ENCODE peak calls at places on chromosomes 5 and 9, in six cellular contexts. One of them, this sample, is unnamed.

GRCh38 chr5:24364711-24365110 is 280.1 kb downstream of the CDH10 start:
- DNase-seq in stimulated activated CD4-positive, alpha-beta T cell treated with anti-CD3 and anti-CD28 coated beads, Interleukin-12 subunit alpha, Interleukin-12 subunit beta, amount 100 ng/mL, for 4 hours: no peak
- DNase-seq in RCC 7860: no peak
- DNase-seq in effector CD4-positive, alpha-beta T cell: no peak
- DNase-seq in hypothalamus: no peak
- DNase-seq in effector CD8-positive, alpha-beta T cell: no peak
- DNase-seq in this sample: no peak

GRCh38 chr9:136048560-136049411 is 46.3 kb downstream of the NACC2 start:
- DNase-seq in hypothalamus: no peak
- DNase-seq in stimulated activated CD4-positive, alpha-beta T cell treated with anti-CD3 and anti-CD28 coated beads, Interleukin-12 subunit alpha, Interleukin-12 subunit beta, amount 100 ng/mL, for 4 hours: no peak
- DNase-seq in effector CD4-positive, alpha-beta T cell: no peak
- DNase-seq in RCC 7860: no peak
- DNase-seq in effector CD8-positive, alpha-beta T cell: no peak
- DNase-seq in this sample: no peak

GRCh38 chr5:106292654-106293053 is 1378.1 kb downstream of the EFNA5 start:
- DNase-seq in hypothalamus: no peak
- DNase-seq in effector CD4-positive, alpha-beta T cell: no peak
- DNase-seq in stimulated activated CD4-positive, alpha-beta T cell treated with anti-CD3 and anti-CD28 coated beads, Interleukin-12 subunit alpha, Interleukin-12 subunit beta, amount 100 ng/mL, for 4 hours: no peak
- DNase-seq in RCC 7860: no peak
- DNase-seq in effector CD8-positive, alpha-beta T cell: no peak
- DNase-seq in this sample: no peak

GRCh38 chr5:149938272-149938671 is 6.3 kb downstream of the PDE6A start:
- DNase-seq in stimulated activated CD4-positive, alpha-beta T cell treated with anti-CD3 and anti-CD28 coated beads, Interleukin-12 subunit alpha, Interleukin-12 subunit beta, amount 100 ng/mL, for 4 hours: no peak
- DNase-seq in effector CD8-positive, alpha-beta T cell: no peak
- DNase-seq in effector CD4-positive, alpha-beta T cell: no peak
- DNase-seq in RCC 7860: peak; percentile 97
- DNase-seq in hypothalamus: no peak
- DNase-seq in this sample: no peak

GRCh38 chr9:29214162-29214520 is 1640.9 kb upstream of the C9orf72 start:
- DNase-seq in stimulated activated CD4-positive, alpha-beta T cell treated with anti-CD3 and anti-CD28 coated beads, Interleukin-12 subunit alpha, Interleukin-12 subunit beta, amount 100 ng/mL, for 4 hours: no peak
- DNase-seq in hypothalamus: no peak
- DNase-seq in RCC 7860: no peak
- DNase-seq in effector CD8-positive, alpha-beta T cell: no peak
- DNase-seq in effector CD4-positive, alpha-beta T cell: no peak
- DNase-seq in this sample: peak; percentile 24

GRCh38 chr5:167147879-167148278 is 1143.6 kb upstream of the WWC1 start:
- DNase-seq in hypothalamus: no peak
- DNase-seq in effector CD8-positive, alpha-beta T cell: no peak
- DNase-seq in stimulated activated CD4-positive, alpha-beta T cell treated with anti-CD3 and anti-CD28 coated beads, Interleukin-12 subunit alpha, Interleukin-12 subunit beta, amount 100 ng/mL, for 4 hours: no peak
- DNase-seq in effector CD4-positive, alpha-beta T cell: no peak
- DNase-seq in RCC 7860: no peak
- DNase-seq in this sample: no peak

GRCh38 chr9:135565636-135566035 is 4.1 kb downstream of the PAEP start:
- DNase-seq in effector CD4-positive, alpha-beta T cell: no peak
- DNase-seq in RCC 7860: no peak
- DNase-seq in hypothalamus: no peak
- DNase-seq in stimulated activated CD4-positive, alpha-beta T cell treated with anti-CD3 and anti-CD28 coated beads, Interleukin-12 subunit alpha, Interleukin-12 subunit beta, amount 100 ng/mL, for 4 hours: no peak
- DNase-seq in effector CD8-positive, alpha-beta T cell: no peak
- DNase-seq in this sample: no peak

GRCh38 chr9:27749838-27750237 is 176.6 kb upstream of the C9orf72 start:
- DNase-seq in effector CD8-positive, alpha-beta T cell: no peak
- DNase-seq in RCC 7860: no peak
- DNase-seq in hypothalamus: no peak
- DNase-seq in effector CD4-positive, alpha-beta T cell: no peak
- DNase-seq in stimulated activated CD4-positive, alpha-beta T cell treated with anti-CD3 and anti-CD28 coated beads, Interleukin-12 subunit alpha, Interleukin-12 subunit beta, amount 100 ng/mL, for 4 hours: no peak
- DNase-seq in this sample: no peak

GRCh38 chr5:153630546-153630945 is 140.1 kb downstream of the GRIA1 start:
- DNase-seq in hypothalamus: no peak
- DNase-seq in RCC 7860: no peak
- DNase-seq in effector CD4-positive, alpha-beta T cell: no peak
- DNase-seq in effector CD8-positive, alpha-beta T cell: no peak
- DNase-seq in stimulated activated CD4-positive, alpha-beta T cell treated with anti-CD3 and anti-CD28 coated beads, Interleukin-12 subunit alpha, Interleukin-12 subunit beta, amount 100 ng/mL, for 4 hours: no peak
- DNase-seq in this sample: no peak

GRCh38 chr5:140630296-140630695 is 2.7 kb downstream of the CD14 start:
- DNase-seq in hypothalamus: no peak
- DNase-seq in stimulated activated CD4-positive, alpha-beta T cell treated with anti-CD3 and anti-CD28 coated beads, Interleukin-12 subunit alpha, Interleukin-12 subunit beta, amount 100 ng/mL, for 4 hours: no peak
- DNase-seq in effector CD8-positive, alpha-beta T cell: no peak
- DNase-seq in effector CD4-positive, alpha-beta T cell: no peak
- DNase-seq in RCC 7860: no peak
- DNase-seq in this sample: no peak

GRCh38 chr5:40124367-40124766 is 555.3 kb upstream of the PTGER4 start:
- DNase-seq in stimulated activated CD4-positive, alpha-beta T cell treated with anti-CD3 and anti-CD28 coated beads, Interleukin-12 subunit alpha, Interleukin-12 subunit beta, amount 100 ng/mL, for 4 hours: no peak
- DNase-seq in effector CD8-positive, alpha-beta T cell: no peak
- DNase-seq in hypothalamus: no peak
- DNase-seq in effector CD4-positive, alpha-beta T cell: no peak
- DNase-seq in RCC 7860: peak; percentile 55
- DNase-seq in this sample: no peak

GRCh38 chr9:92964981-92965758 is 17.8 kb downstream of the FGD3 start:
- DNase-seq in RCC 7860: no peak
- DNase-seq in effector CD8-positive, alpha-beta T cell: no peak
- DNase-seq in effector CD4-positive, alpha-beta T cell: no peak
- DNase-seq in stimulated activated CD4-positive, alpha-beta T cell treated with anti-CD3 and anti-CD28 coated beads, Interleukin-12 subunit alpha, Interleukin-12 subunit beta, amount 100 ng/mL, for 4 hours: no peak
- DNase-seq in hypothalamus: no peak
- DNase-seq in this sample: no peak

GRCh38 chr5:135156337-135156714 is 122.3 kb upstream of the PITX1 start:
- DNase-seq in RCC 7860: no peak
- DNase-seq in stimulated activated CD4-positive, alpha-beta T cell treated with anti-CD3 and anti-CD28 coated beads, Interleukin-12 subunit alpha, Interleukin-12 subunit beta, amount 100 ng/mL, for 4 hours: no peak
- DNase-seq in effector CD8-positive, alpha-beta T cell: no peak
- DNase-seq in effector CD4-positive, alpha-beta T cell: no peak
- DNase-seq in hypothalamus: no peak
- DNase-seq in this sample: no peak

GRCh38 chr5:136731241-136731885 is 366.0 kb upstream of the TRPC7 start:
- DNase-seq in stimulated activated CD4-positive, alpha-beta T cell treated with anti-CD3 and anti-CD28 coated beads, Interleukin-12 subunit alpha, Interleukin-12 subunit beta, amount 100 ng/mL, for 4 hours: no peak
- DNase-seq in hypothalamus: no peak
- DNase-seq in RCC 7860: no peak
- DNase-seq in effector CD8-positive, alpha-beta T cell: no peak
- DNase-seq in effector CD4-positive, alpha-beta T cell: no peak
- DNase-seq in this sample: no peak

GRCh38 chr5:90944116-90944515 is 385.5 kb downstream of the ADGRV1 start:
- DNase-seq in effector CD4-positive, alpha-beta T cell: no peak
- DNase-seq in hypothalamus: no peak
- DNase-seq in effector CD8-positive, alpha-beta T cell: no peak
- DNase-seq in RCC 7860: no peak
- DNase-seq in stimulated activated CD4-positive, alpha-beta T cell treated with anti-CD3 and anti-CD28 coated beads, Interleukin-12 subunit alpha, Interleukin-12 subunit beta, amount 100 ng/mL, for 4 hours: no peak
- DNase-seq in this sample: no peak

GRCh38 chr9:99169086-99169485 is 52.7 kb downstream of the ALG2 start:
- DNase-seq in RCC 7860: no peak
- DNase-seq in stimulated activated CD4-positive, alpha-beta T cell treated with anti-CD3 and anti-CD28 coated beads, Interleukin-12 subunit alpha, Interleukin-12 subunit beta, amount 100 ng/mL, for 4 hours: no peak
- DNase-seq in hypothalamus: no peak
- DNase-seq in effector CD4-positive, alpha-beta T cell: no peak
- DNase-seq in effector CD8-positive, alpha-beta T cell: no peak
- DNase-seq in this sample: no peak

GRCh38 chr5:90000351-90000750 is 409.2 kb downstream of the CETN3 start:
- DNase-seq in RCC 7860: no peak
- DNase-seq in effector CD8-positive, alpha-beta T cell: no peak
- DNase-seq in hypothalamus: no peak
- DNase-seq in stimulated activated CD4-positive, alpha-beta T cell treated with anti-CD3 and anti-CD28 coated beads, Interleukin-12 subunit alpha, Interleukin-12 subunit beta, amount 100 ng/mL, for 4 hours: no peak
- DNase-seq in effector CD4-positive, alpha-beta T cell: no peak
- DNase-seq in this sample: no peak

GRCh38 chr9:105557804-105558610 is at the start of gene FKTN:
- DNase-seq in effector CD4-positive, alpha-beta T cell: peak; percentile 70
- DNase-seq in RCC 7860: peak; percentile 79
- DNase-seq in stimulated activated CD4-positive, alpha-beta T cell treated with anti-CD3 and anti-CD28 coated beads, Interleukin-12 subunit alpha, Interleukin-12 subunit beta, amount 100 ng/mL, for 4 hours: peak; percentile 79
- DNase-seq in effector CD8-positive, alpha-beta T cell: peak; percentile 50
- DNase-seq in hypothalamus: peak; percentile 58
- DNase-seq in this sample: peak; percentile 81

GRCh38 chr5:66306105-66306843 is 162.2 kb downstream of the SREK1 start:
- DNase-seq in effector CD8-positive, alpha-beta T cell: peak; percentile 2
- DNase-seq in hypothalamus: no peak
- DNase-seq in stimulated activated CD4-positive, alpha-beta T cell treated with anti-CD3 and anti-CD28 coated beads, Interleukin-12 subunit alpha, Interleukin-12 subunit beta, amount 100 ng/mL, for 4 hours: no peak
- DNase-seq in RCC 7860: peak; percentile 17
- DNase-seq in effector CD4-positive, alpha-beta T cell: no peak
- DNase-seq in this sample: no peak

GRCh38 chr9:68769852-68770251 is 64.8 kb downstream of the PIP5K1B start:
- DNase-seq in effector CD4-positive, alpha-beta T cell: no peak
- DNase-seq in hypothalamus: no peak
- DNase-seq in stimulated activated CD4-positive, alpha-beta T cell treated with anti-CD3 and anti-CD28 coated beads, Interleukin-12 subunit alpha, Interleukin-12 subunit beta, amount 100 ng/mL, for 4 hours: no peak
- DNase-seq in RCC 7860: no peak
- DNase-seq in effector CD8-positive, alpha-beta T cell: no peak
- DNase-seq in this sample: no peak

GRCh38 chr9:126956929-126957686 is 42.5 kb downstream of the RALGPS1 start:
- DNase-seq in hypothalamus: no peak
- DNase-seq in stimulated activated CD4-positive, alpha-beta T cell treated with anti-CD3 and anti-CD28 coated beads, Interleukin-12 subunit alpha, Interleukin-12 subunit beta, amount 100 ng/mL, for 4 hours: no peak
- DNase-seq in effector CD8-positive, alpha-beta T cell: no peak
- DNase-seq in effector CD4-positive, alpha-beta T cell: no peak
- DNase-seq in RCC 7860: peak; percentile 26
- DNase-seq in this sample: no peak

GRCh38 chr9:115198018-115198417 is 80.1 kb upstream of the TNC start:
- DNase-seq in RCC 7860: peak; percentile 83
- DNase-seq in stimulated activated CD4-positive, alpha-beta T cell treated with anti-CD3 and anti-CD28 coated beads, Interleukin-12 subunit alpha, Interleukin-12 subunit beta, amount 100 ng/mL, for 4 hours: no peak
- DNase-seq in hypothalamus: no peak
- DNase-seq in effector CD8-positive, alpha-beta T cell: no peak
- DNase-seq in effector CD4-positive, alpha-beta T cell: no peak
- DNase-seq in this sample: no peak

GRCh38 chr5:157571357-157571827 is 4.2 kb downstream of the ADAM19 start:
- DNase-seq in stimulated activated CD4-positive, alpha-beta T cell treated with anti-CD3 and anti-CD28 coated beads, Interleukin-12 subunit alpha, Interleukin-12 subunit beta, amount 100 ng/mL, for 4 hours: peak; percentile 16
- DNase-seq in effector CD4-positive, alpha-beta T cell: no peak
- DNase-seq in effector CD8-positive, alpha-beta T cell: no peak
- DNase-seq in RCC 7860: peak; percentile 51
- DNase-seq in hypothalamus: no peak
- DNase-seq in this sample: no peak

GRCh38 chr9:130043654-130044623 is 950 bp upstream of the FNBP1 start:
- DNase-seq in stimulated activated CD4-positive, alpha-beta T cell treated with anti-CD3 and anti-CD28 coated beads, Interleukin-12 subunit alpha, Interleukin-12 subunit beta, amount 100 ng/mL, for 4 hours: no peak
- DNase-seq in RCC 7860: no peak
- DNase-seq in effector CD4-positive, alpha-beta T cell: no peak
- DNase-seq in effector CD8-positive, alpha-beta T cell: no peak
- DNase-seq in hypothalamus: no peak
- DNase-seq in this sample: peak; percentile 12

GRCh38 chr9:89274838-89275237 is 36.2 kb upstream of the CKS2 start:
- DNase-seq in RCC 7860: peak; percentile 87
- DNase-seq in stimulated activated CD4-positive, alpha-beta T cell treated with anti-CD3 and anti-CD28 coated beads, Interleukin-12 subunit alpha, Interleukin-12 subunit beta, amount 100 ng/mL, for 4 hours: no peak
- DNase-seq in hypothalamus: no peak
- DNase-seq in effector CD8-positive, alpha-beta T cell: no peak
- DNase-seq in effector CD4-positive, alpha-beta T cell: no peak
- DNase-seq in this sample: no peak

GRCh38 chr9:109574061-109574882 is 76.2 kb upstream of the PTPN3 start:
- DNase-seq in stimulated activated CD4-positive, alpha-beta T cell treated with anti-CD3 and anti-CD28 coated beads, Interleukin-12 subunit alpha, Interleukin-12 subunit beta, amount 100 ng/mL, for 4 hours: no peak
- DNase-seq in hypothalamus: no peak
- DNase-seq in effector CD8-positive, alpha-beta T cell: no peak
- DNase-seq in RCC 7860: peak; percentile 51
- DNase-seq in effector CD4-positive, alpha-beta T cell: no peak
- DNase-seq in this sample: no peak

GRCh38 chr5:106014262-106014661 is 1656.5 kb downstream of the EFNA5 start:
- DNase-seq in stimulated activated CD4-positive, alpha-beta T cell treated with anti-CD3 and anti-CD28 coated beads, Interleukin-12 subunit alpha, Interleukin-12 subunit beta, amount 100 ng/mL, for 4 hours: no peak
- DNase-seq in effector CD4-positive, alpha-beta T cell: no peak
- DNase-seq in effector CD8-positive, alpha-beta T cell: no peak
- DNase-seq in hypothalamus: no peak
- DNase-seq in RCC 7860: no peak
- DNase-seq in this sample: no peak

GRCh38 chr5:133273661-133274596 is 222.1 kb downstream of the HSPA4 start:
- DNase-seq in effector CD8-positive, alpha-beta T cell: no peak
- DNase-seq in hypothalamus: no peak
- DNase-seq in stimulated activated CD4-positive, alpha-beta T cell treated with anti-CD3 and anti-CD28 coated beads, Interleukin-12 subunit alpha, Interleukin-12 subunit beta, amount 100 ng/mL, for 4 hours: no peak
- DNase-seq in effector CD4-positive, alpha-beta T cell: no peak
- DNase-seq in RCC 7860: no peak
- DNase-seq in this sample: no peak

GRCh38 chr5:133030343-133031005 is 4.1 kb upstream of the ZCCHC10 start:
- DNase-seq in stimulated activated CD4-positive, alpha-beta T cell treated with anti-CD3 and anti-CD28 coated beads, Interleukin-12 subunit alpha, Interleukin-12 subunit beta, amount 100 ng/mL, for 4 hours: no peak
- DNase-seq in effector CD4-positive, alpha-beta T cell: no peak
- DNase-seq in RCC 7860: no peak
- DNase-seq in effector CD8-positive, alpha-beta T cell: no peak
- DNase-seq in hypothalamus: no peak
- DNase-seq in this sample: no peak

GRCh38 chr9:16154570-16155078 is 601.8 kb downstream of the CCDC171 start:
- DNase-seq in effector CD8-positive, alpha-beta T cell: no peak
- DNase-seq in RCC 7860: no peak
- DNase-seq in hypothalamus: no peak
- DNase-seq in stimulated activated CD4-positive, alpha-beta T cell treated with anti-CD3 and anti-CD28 coated beads, Interleukin-12 subunit alpha, Interleukin-12 subunit beta, amount 100 ng/mL, for 4 hours: peak; percentile 13
- DNase-seq in effector CD4-positive, alpha-beta T cell: no peak
- DNase-seq in this sample: peak; percentile 53

GRCh38 chr5:179768326-179769085 is 25.3 kb upstream of the LTC4S start:
- DNase-seq in effector CD8-positive, alpha-beta T cell: no peak
- DNase-seq in RCC 7860: no peak
- DNase-seq in effector CD4-positive, alpha-beta T cell: no peak
- DNase-seq in hypothalamus: no peak
- DNase-seq in stimulated activated CD4-positive, alpha-beta T cell treated with anti-CD3 and anti-CD28 coated beads, Interleukin-12 subunit alpha, Interleukin-12 subunit beta, amount 100 ng/mL, for 4 hours: no peak
- DNase-seq in this sample: no peak

GRCh38 chr5:138784590-138784989 is 31.4 kb downstream of the CTNNA1 start:
- DNase-seq in effector CD8-positive, alpha-beta T cell: no peak
- DNase-seq in RCC 7860: no peak
- DNase-seq in hypothalamus: no peak
- DNase-seq in stimulated activated CD4-positive, alpha-beta T cell treated with anti-CD3 and anti-CD28 coated beads, Interleukin-12 subunit alpha, Interleukin-12 subunit beta, amount 100 ng/mL, for 4 hours: no peak
- DNase-seq in effector CD4-positive, alpha-beta T cell: no peak
- DNase-seq in this sample: no peak

GRCh38 chr5:155299342-155300006 is 285.9 kb downstream of the KIF4B start:
- DNase-seq in effector CD4-positive, alpha-beta T cell: no peak
- DNase-seq in effector CD8-positive, alpha-beta T cell: no peak
- DNase-seq in RCC 7860: no peak
- DNase-seq in hypothalamus: no peak
- DNase-seq in stimulated activated CD4-positive, alpha-beta T cell treated with anti-CD3 and anti-CD28 coated beads, Interleukin-12 subunit alpha, Interleukin-12 subunit beta, amount 100 ng/mL, for 4 hours: no peak
- DNase-seq in this sample: no peak

GRCh38 chr5:128271859-128272446 is 188.4 kb downstream of the SLC12A2 start:
- DNase-seq in effector CD4-positive, alpha-beta T cell: no peak
- DNase-seq in RCC 7860: peak; percentile 62
- DNase-seq in stimulated activated CD4-positive, alpha-beta T cell treated with anti-CD3 and anti-CD28 coated beads, Interleukin-12 subunit alpha, Interleukin-12 subunit beta, amount 100 ng/mL, for 4 hours: no peak
- DNase-seq in effector CD8-positive, alpha-beta T cell: no peak
- DNase-seq in hypothalamus: no peak
- DNase-seq in this sample: no peak

GRCh38 chr9:22307013-22307711 is 139.5 kb upstream of the DMRTA1 start:
- DNase-seq in effector CD4-positive, alpha-beta T cell: no peak
- DNase-seq in stimulated activated CD4-positive, alpha-beta T cell treated with anti-CD3 and anti-CD28 coated beads, Interleukin-12 subunit alpha, Interleukin-12 subunit beta, amount 100 ng/mL, for 4 hours: no peak
- DNase-seq in effector CD8-positive, alpha-beta T cell: no peak
- DNase-seq in RCC 7860: peak; percentile 46
- DNase-seq in hypothalamus: no peak
- DNase-seq in this sample: no peak

GRCh38 chr5:170411100-170411499 is 21.9 kb upstream of the KCNMB1 start:
- DNase-seq in stimulated activated CD4-positive, alpha-beta T cell treated with anti-CD3 and anti-CD28 coated beads, Interleukin-12 subunit alpha, Interleukin-12 subunit beta, amount 100 ng/mL, for 4 hours: no peak
- DNase-seq in RCC 7860: no peak
- DNase-seq in effector CD4-positive, alpha-beta T cell: no peak
- DNase-seq in hypothalamus: no peak
- DNase-seq in effector CD8-positive, alpha-beta T cell: no peak
- DNase-seq in this sample: no peak

GRCh38 chr9:29647451-29647850 is 2074.2 kb upstream of the C9orf72 start:
- DNase-seq in effector CD8-positive, alpha-beta T cell: no peak
- DNase-seq in hypothalamus: no peak
- DNase-seq in stimulated activated CD4-positive, alpha-beta T cell treated with anti-CD3 and anti-CD28 coated beads, Interleukin-12 subunit alpha, Interleukin-12 subunit beta, amount 100 ng/mL, for 4 hours: no peak
- DNase-seq in effector CD4-positive, alpha-beta T cell: no peak
- DNase-seq in RCC 7860: no peak
- DNase-seq in this sample: no peak

GRCh38 chr9:112179816-112180215 is 4.7 kb upstream of the SUSD1 start:
- DNase-seq in effector CD8-positive, alpha-beta T cell: no peak
- DNase-seq in RCC 7860: no peak
- DNase-seq in effector CD4-positive, alpha-beta T cell: no peak
- DNase-seq in hypothalamus: no peak
- DNase-seq in stimulated activated CD4-positive, alpha-beta T cell treated with anti-CD3 and anti-CD28 coated beads, Interleukin-12 subunit alpha, Interleukin-12 subunit beta, amount 100 ng/mL, for 4 hours: no peak
- DNase-seq in this sample: no peak

GRCh38 chr5:144794922-144795321 is 624.2 kb downstream of the KCTD16 start:
- DNase-seq in RCC 7860: no peak
- DNase-seq in hypothalamus: no peak
- DNase-seq in effector CD8-positive, alpha-beta T cell: no peak
- DNase-seq in effector CD4-positive, alpha-beta T cell: no peak
- DNase-seq in stimulated activated CD4-positive, alpha-beta T cell treated with anti-CD3 and anti-CD28 coated beads, Interleukin-12 subunit alpha, Interleukin-12 subunit beta, amount 100 ng/mL, for 4 hours: no peak
- DNase-seq in this sample: no peak

GRCh38 chr5:144487761-144488160 is 317.1 kb downstream of the KCTD16 start:
- DNase-seq in effector CD8-positive, alpha-beta T cell: no peak
- DNase-seq in hypothalamus: no peak
- DNase-seq in effector CD4-positive, alpha-beta T cell: no peak
- DNase-seq in RCC 7860: no peak
- DNase-seq in stimulated activated CD4-positive, alpha-beta T cell treated with anti-CD3 and anti-CD28 coated beads, Interleukin-12 subunit alpha, Interleukin-12 subunit beta, amount 100 ng/mL, for 4 hours: no peak
- DNase-seq in this sample: no peak